ENCODE peak calls at places on chromosomes 4 and X, in seven cellular contexts. Q, J, Y, T, B, L and R are unnamed samples.
A peak's percentile ranks its signal among the peaks of the same experiment; 100 is the strongest.

GRCh38 chr4:93891244-93891643 is 62.7 kb downstream of the ATOH1 start:
- DNase-seq in Q (no peak), J (no peak), Y (no peak), T (no peak), B (no peak), L (no peak), R (no peak)

GRCh38 chr4:137545461-137545861 is 13.2 kb upstream of the PCDH18 start:
- DNase-seq in Q (no peak), J (peak; percentile 97), Y (no peak), T (no peak), B (no peak), L (peak; percentile 89), R (no peak)

GRCh38 chr4:7226993-7227392 is 34.7 kb downstream of the SORCS2 start:
- DNase-seq in Q (peak; percentile 70), J (no peak), Y (no peak), T (peak; percentile 75), B (no peak), L (no peak), R (no peak)

GRCh38 chrX:81308086-81308852 is 106.4 kb downstream of the SH3BGRL start:
- DNase-seq in Q (no peak), J (no peak), Y (no peak), T (no peak), B (no peak), L (no peak), R (no peak)

GRCh38 chr4:56671860-56672259 is 9.2 kb downstream of the HOPX start:
- DNase-seq in Q (no peak), J (no peak), Y (no peak), T (no peak), B (no peak), L (peak; percentile 76), R (no peak)

GRCh38 chr4:143338313-143338712 is 1.6 kb downstream of the GAB1 start:
- DNase-seq in Q (no peak), J (no peak), Y (no peak), T (no peak), B (peak; percentile 48), L (no peak), R (no peak)

GRCh38 chrX:24775891-24776290 is 82.2 kb downstream of the POLA1 start:
- DNase-seq in Q (no peak), J (no peak), Y (no peak), T (no peak), B (no peak), L (no peak), R (no peak)

GRCh38 chr4:55183926-55184599 is 58.7 kb upstream of the KDR start:
- DNase-seq in Q (no peak), J (peak; percentile 73), Y (peak; percentile 84), T (no peak), B (peak; percentile 97), L (peak; percentile 98), R (no peak)

GRCh38 chr4:187294861-187295260 is 571.2 kb upstream of the FAT1 start:
- DNase-seq in Q (no peak), J (no peak), Y (no peak), T (no peak), B (peak; percentile 91), L (peak; percentile 22), R (no peak)

GRCh38 chr4:156197216-156197615 is 243.6 kb upstream of the CTSO start:
- DNase-seq in Q (no peak), J (no peak), Y (peak; percentile 62), T (no peak), B (no peak), L (no peak), R (no peak)

GRCh38 chr4:165360041-165360782 is 18.6 kb upstream of the CPE start:
- DNase-seq in Q (no peak), J (peak; percentile 27), Y (no peak), T (no peak), B (no peak), L (peak; percentile 81), R (no peak)

GRCh38 chr4:3295837-3296624 is 3.2 kb downstream of the RGS12 start:
- DNase-seq in Q (no peak), J (no peak), Y (peak; percentile 49), T (no peak), B (no peak), L (no peak), R (no peak)

GRCh38 chr4:140152760-140153418 is 1.1 kb downstream of the MAML3 start:
- DNase-seq in Q (peak; percentile 52), J (no peak), Y (peak; percentile 81), T (peak; percentile 52), B (peak; percentile 32), L (peak; percentile 38), R (no peak)

GRCh38 chr4:18171896-18172295 is 150.3 kb upstream of the LCORL start:
- DNase-seq in Q (no peak), J (no peak), Y (no peak), T (no peak), B (no peak), L (no peak), R (no peak)

GRCh38 chr4:147760695-147761094 is 28.8 kb downstream of the ARHGAP10 start:
- DNase-seq in Q (peak; percentile 46), J (no peak), Y (no peak), T (no peak), B (no peak), L (no peak), R (no peak)

GRCh38 chr4:150126880-150127236 is 48.6 kb downstream of the DCLK2 start:
- DNase-seq in Q (no peak), J (no peak), Y (no peak), T (no peak), B (peak; percentile 75), L (peak; percentile 81), R (peak; percentile 42)

GRCh38 chr4:65495439-65495838 is 174.8 kb downstream of the EPHA5 start:
- DNase-seq in Q (no peak), J (no peak), Y (no peak), T (no peak), B (peak; percentile 63), L (no peak), R (no peak)

GRCh38 chr4:109979932-109980717 is 67.4 kb downstream of the EGF start:
- DNase-seq in Q (no peak), J (peak; percentile 42), Y (no peak), T (no peak), B (peak; percentile 76), L (peak; percentile 51), R (no peak)

GRCh38 chrX:71846429-71846828 is 64.2 kb upstream of the NHSL2 start:
- DNase-seq in Q (no peak), J (no peak), Y (no peak), T (no peak), B (no peak), L (peak; percentile 46), R (no peak)

GRCh38 chr4:100716416-100716815 is 198.6 kb upstream of the EMCN start:
- DNase-seq in Q (no peak), J (no peak), Y (no peak), T (no peak), B (no peak), L (no peak), R (no peak)

GRCh38 chrX:119500061-119500800 is 32.0 kb downstream of the SLC25A5 start:
- DNase-seq in Q (no peak), J (no peak), Y (no peak), T (no peak), B (no peak), L (no peak), R (no peak)

DNA sequence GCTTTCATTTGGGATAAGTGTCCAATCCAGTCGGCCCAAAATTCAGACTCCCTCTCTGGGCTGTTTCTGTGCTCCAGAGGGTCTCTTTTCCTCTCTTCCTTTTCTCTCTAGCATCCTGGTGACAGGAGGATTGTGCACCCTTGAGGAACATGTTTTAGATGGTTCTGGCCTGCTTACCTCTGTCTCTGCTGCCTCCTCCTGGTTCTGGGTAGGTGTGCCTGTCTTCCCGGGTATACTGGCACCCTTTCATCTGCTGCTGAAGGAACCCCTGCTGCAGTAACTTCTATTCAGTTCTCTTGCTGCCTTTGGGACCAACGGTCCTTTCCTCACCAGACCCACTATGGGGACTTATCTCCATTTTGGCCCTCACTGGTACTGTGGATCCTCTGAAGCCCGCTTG is 53.2 kb downstream of the HMGB2 start:
- DNase-seq in Q (no peak), J (no peak), Y (no peak), T (no peak), B (no peak), L (no peak), R (no peak)
- TF ChIP-seq CTCF in Q (no peak), J (no peak), Y (peak; percentile 54), T (no peak), B (no peak), L (peak; percentile 9), R (no peak)

DNA sequence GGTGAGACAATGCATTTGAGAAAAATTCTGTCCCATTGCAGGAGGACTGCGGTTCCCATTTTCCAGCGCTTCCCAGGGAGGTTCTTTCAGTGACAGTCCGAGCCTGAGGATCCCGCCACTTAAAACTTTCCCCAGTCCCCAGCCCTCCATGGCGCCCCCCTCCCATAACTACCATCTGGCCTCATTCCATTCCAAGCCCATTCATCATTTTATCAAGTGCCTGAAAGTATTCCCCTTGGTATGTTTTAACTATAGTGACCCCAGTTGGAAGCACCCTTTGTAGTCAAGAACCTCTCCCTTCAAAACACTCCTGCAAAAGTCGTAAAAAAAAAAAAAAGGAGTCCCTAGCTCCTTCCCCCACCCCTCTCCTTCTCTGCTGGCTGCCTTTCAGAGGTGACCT is 1.2 kb downstream of the RASL11B start:
- DNase-seq in Q (no peak), J (no peak), Y (peak; percentile 51), T (no peak), B (no peak), L (no peak), R (no peak)
- H3K4me3 ChIP-seq in Q (peak overlapping the region; percentile 73), J (no peak overlapping the region), Y (peak overlapping the region; percentile 96), T (no peak overlapping the region), B (no peak overlapping the region), L (no peak overlapping the region), R (no peak overlapping the region)

DNA sequence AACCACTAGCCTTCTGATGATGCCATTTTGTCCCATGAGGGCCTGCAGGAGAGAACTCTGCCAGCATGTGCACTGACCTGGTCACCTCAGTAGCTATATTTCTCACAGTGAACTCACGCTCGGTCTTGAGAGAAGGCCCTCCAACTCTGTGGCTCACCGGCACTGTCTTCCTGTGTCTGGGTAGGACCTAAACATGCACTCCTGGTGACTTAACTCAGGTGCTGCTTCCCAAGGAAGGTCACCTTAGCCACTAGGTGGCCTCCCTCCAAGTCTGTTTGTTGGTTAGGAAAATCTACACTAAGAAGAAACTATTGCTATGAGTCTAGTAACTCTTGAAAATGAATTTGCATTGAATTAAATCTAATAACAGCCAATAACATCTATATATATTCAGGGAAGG is 24.8 kb downstream of the TLR10 start:
- DNase-seq in Q (no peak), J (no peak), Y (peak; percentile 81), T (no peak), B (peak; percentile 59), L (peak; percentile 9), R (peak; percentile 67)
- TF ChIP-seq CTCF in Q (peak; percentile 36), J (no peak), Y (peak; percentile 85), T (no peak), B (peak; percentile 64), L (no peak), R (peak; percentile 43)

GRCh38 chrX:3377560-3377959 is 31.1 kb upstream of the MXRA5 start:
- DNase-seq in Q (no peak), J (no peak), Y (no peak), T (no peak), B (no peak), L (no peak), R (no peak)
- H3K4me3 ChIP-seq in Q (no peak overlapping the region), J (no peak overlapping the region), Y (no peak overlapping the region), T (no peak overlapping the region), B (no peak overlapping the region), L (no peak overlapping the region), R (no peak overlapping the region)